ENCODE peak calls at places on chromosomes 12 and 14, in six cellular contexts. One of them, this sample, is unnamed.

GRCh38 chr12:1519642-1520041 is 74.7 kb downstream of the FBXL14 start:
- DNase-seq in colonic mucosa: no peak
- DNase-seq in HCT116: no peak
- DNase-seq in fibroblast of lung: peak; percentile 22
- DNase-seq in IMR-90: no peak
- DNase-seq in GM23248: peak; percentile 38
- DNase-seq in this sample: peak; percentile 49

GRCh38 chr12:92242917-92243316 is 97.3 kb upstream of the BTG1 start:
- DNase-seq in fibroblast of lung: no peak
- DNase-seq in colonic mucosa: no peak
- DNase-seq in GM23248: peak; percentile 51
- DNase-seq in HCT116: no peak
- DNase-seq in IMR-90: peak; percentile 59
- DNase-seq in this sample: no peak

GRCh38 chr14:42665083-42665482 is 1058.4 kb downstream of the LRFN5 start:
- DNase-seq in HCT116: no peak
- DNase-seq in colonic mucosa: no peak
- DNase-seq in fibroblast of lung: no peak
- DNase-seq in GM23248: no peak
- DNase-seq in IMR-90: no peak
- DNase-seq in this sample: no peak

GRCh38 chr14:64544607-64545312 is 4.2 kb downstream of the HSPA2 start:
- DNase-seq in IMR-90: peak; percentile 39
- DNase-seq in colonic mucosa: no peak
- DNase-seq in GM23248: no peak
- DNase-seq in HCT116: no peak
- DNase-seq in fibroblast of lung: no peak
- DNase-seq in this sample: no peak

GRCh38 chr12:121144416-121144914 is 11.8 kb downstream of the P2RX7 start:
- DNase-seq in GM23248: peak; percentile 79
- DNase-seq in IMR-90: peak; percentile 46
- DNase-seq in HCT116: no peak
- DNase-seq in colonic mucosa: no peak
- DNase-seq in fibroblast of lung: peak; percentile 24
- DNase-seq in this sample: no peak

GRCh38 chr14:93903342-93904184 is 23.6 kb upstream of the FAM181A start:
- DNase-seq in colonic mucosa: no peak
- DNase-seq in HCT116: peak; percentile 15
- DNase-seq in GM23248: peak; percentile 34
- DNase-seq in IMR-90: no peak
- DNase-seq in fibroblast of lung: no peak
- DNase-seq in this sample: peak; percentile 88

GRCh38 chr14:73754911-73755360 is 40.8 kb upstream of the PNMA1 start:
- DNase-seq in fibroblast of lung: peak; percentile 88
- DNase-seq in HCT116: no peak
- DNase-seq in GM23248: peak; percentile 75
- DNase-seq in colonic mucosa: no peak
- DNase-seq in IMR-90: peak; percentile 54
- DNase-seq in this sample: peak; percentile 55

GRCh38 chr12:12327802-12328201 is 22.2 kb downstream of the MANSC1 start:
- DNase-seq in GM23248: peak; percentile 83
- DNase-seq in colonic mucosa: no peak
- DNase-seq in IMR-90: peak; percentile 73
- DNase-seq in HCT116: peak; percentile 62
- DNase-seq in fibroblast of lung: peak; percentile 63
- DNase-seq in this sample: no peak

GRCh38 chr12:129877383-129877782 is 26.4 kb downstream of the TMEM132D start:
- DNase-seq in colonic mucosa: no peak
- DNase-seq in IMR-90: no peak
- DNase-seq in HCT116: no peak
- DNase-seq in fibroblast of lung: no peak
- DNase-seq in GM23248: no peak
- DNase-seq in this sample: peak; percentile 44

GRCh38 chr12:108679282-108679681 is 45.6 kb upstream of the SELPLG start:
- DNase-seq in colonic mucosa: no peak
- DNase-seq in IMR-90: no peak
- DNase-seq in fibroblast of lung: no peak
- DNase-seq in HCT116: no peak
- DNase-seq in GM23248: no peak
- DNase-seq in this sample: no peak

GRCh38 chr12:67068204-67068731 is 200.9 kb upstream of the CAND1 start:
- DNase-seq in HCT116: no peak
- DNase-seq in GM23248: no peak
- DNase-seq in colonic mucosa: peak; percentile 29
- DNase-seq in IMR-90: no peak
- DNase-seq in fibroblast of lung: no peak
- DNase-seq in this sample: peak; percentile 88

GRCh38 chr12:46153267-46153872 is 115.5 kb downstream of the SLC38A1 start:
- DNase-seq in GM23248: peak; percentile 78
- DNase-seq in IMR-90: peak; percentile 52
- DNase-seq in fibroblast of lung: peak; percentile 30
- DNase-seq in HCT116: peak; percentile 18
- DNase-seq in colonic mucosa: no peak
- DNase-seq in this sample: no peak

GRCh38 chr14:77248666-77249065 is 22.3 kb downstream of the NGB start:
- DNase-seq in GM23248: no peak
- DNase-seq in IMR-90: peak; percentile 16
- DNase-seq in fibroblast of lung: peak; percentile 9
- DNase-seq in colonic mucosa: no peak
- DNase-seq in HCT116: no peak
- DNase-seq in this sample: no peak

GRCh38 chr12:30846776-30847175 is 79.8 kb upstream of the TSPAN11 start:
- DNase-seq in colonic mucosa: no peak
- DNase-seq in IMR-90: no peak
- DNase-seq in GM23248: no peak
- DNase-seq in fibroblast of lung: no peak
- DNase-seq in HCT116: no peak
- DNase-seq in this sample: peak; percentile 52

GRCh38 chr12:103731539-103731938 is 109.5 kb downstream of the NT5DC3 start:
- DNase-seq in GM23248: no peak
- DNase-seq in colonic mucosa: no peak
- DNase-seq in IMR-90: no peak
- DNase-seq in HCT116: no peak
- DNase-seq in fibroblast of lung: no peak
- DNase-seq in this sample: no peak

GRCh38 chr12:80015660-80016059 is 80.8 kb upstream of the PPP1R12A start:
- DNase-seq in IMR-90: no peak
- DNase-seq in colonic mucosa: no peak
- DNase-seq in GM23248: no peak
- DNase-seq in HCT116: no peak
- DNase-seq in fibroblast of lung: no peak
- DNase-seq in this sample: no peak

GRCh38 chr14:98293527-98293926 is 978.5 kb downstream of the BCL11B start:
- DNase-seq in colonic mucosa: no peak
- DNase-seq in GM23248: no peak
- DNase-seq in fibroblast of lung: peak; percentile 77
- DNase-seq in IMR-90: no peak
- DNase-seq in HCT116: no peak
- DNase-seq in this sample: no peak

GRCh38 chr14:58238252-58239247 is 6.1 kb upstream of the PSMA3 start:
- DNase-seq in colonic mucosa: no peak
- DNase-seq in GM23248: peak; percentile 34
- DNase-seq in HCT116: no peak
- DNase-seq in IMR-90: no peak
- DNase-seq in fibroblast of lung: peak; percentile 27
- DNase-seq in this sample: peak; percentile 58

GRCh38 chr12:109792992-109793391 is 40.2 kb downstream of the TRPV4 start:
- DNase-seq in HCT116: no peak
- DNase-seq in GM23248: no peak
- DNase-seq in IMR-90: no peak
- DNase-seq in colonic mucosa: no peak
- DNase-seq in fibroblast of lung: no peak
- DNase-seq in this sample: no peak

GRCh38 chr12:109737631-109738030 is 24.0 kb downstream of the FAM222A start:
- DNase-seq in IMR-90: no peak
- DNase-seq in fibroblast of lung: no peak
- DNase-seq in colonic mucosa: no peak
- DNase-seq in GM23248: no peak
- DNase-seq in HCT116: no peak
- DNase-seq in this sample: peak; percentile 81

GRCh38 chr14:91352101-91352500 is 65.5 kb downstream of the CCDC88C start:
- DNase-seq in GM23248: peak; percentile 62
- DNase-seq in colonic mucosa: no peak
- DNase-seq in fibroblast of lung: peak; percentile 23
- DNase-seq in IMR-90: no peak
- DNase-seq in HCT116: no peak
- DNase-seq in this sample: peak; percentile 59
- H3K4me1 ChIP-seq in GM23248: peaks cover 4% of the 10 kb centered on the region
- H3K4me1 ChIP-seq in colonic mucosa: no peaks in the 10 kb centered on the region
- H3K4me1 ChIP-seq in fibroblast of lung: no peaks in the 10 kb centered on the region
- H3K4me1 ChIP-seq in IMR-90: no peaks in the 10 kb centered on the region
- H3K4me1 ChIP-seq in HCT116: no peaks in the 10 kb centered on the region
- H3K4me1 ChIP-seq in this sample: no peaks in the 10 kb centered on the region

GRCh38 chr12:101743724-101744472 is 4.6 kb upstream of the SYCP3 start:
- DNase-seq in GM23248: no peak
- DNase-seq in colonic mucosa: no peak
- DNase-seq in fibroblast of lung: no peak
- DNase-seq in IMR-90: no peak
- DNase-seq in HCT116: no peak
- DNase-seq in this sample: no peak
- H3K9ac ChIP-seq in GM23248: no peak overlapping the region
- H3K9ac ChIP-seq in colonic mucosa: no peak overlapping the region
- H3K9ac ChIP-seq in fibroblast of lung: no peak overlapping the region
- H3K9ac ChIP-seq in IMR-90: no peak overlapping the region
- H3K9ac ChIP-seq in HCT116: no peak overlapping the region
- H3K9ac ChIP-seq in this sample: no peak overlapping the region

GRCh38 chr12:32273063-32273521 is 126.3 kb upstream of the FGD4 start:
- DNase-seq in GM23248: peak; percentile 10
- DNase-seq in IMR-90: peak; percentile 90
- DNase-seq in fibroblast of lung: peak; percentile 37
- DNase-seq in HCT116: no peak
- DNase-seq in colonic mucosa: peak; percentile 36
- DNase-seq in this sample: no peak

GRCh38 chr12:32270818-32271710 is 128.3 kb upstream of the FGD4 start:
- DNase-seq in fibroblast of lung: peak; percentile 77
- DNase-seq in HCT116: no peak
- DNase-seq in GM23248: peak; percentile 41
- DNase-seq in IMR-90: peak; percentile 62
- DNase-seq in colonic mucosa: no peak
- DNase-seq in this sample: peak; percentile 69

GRCh38 chr12:32273712-32274111 is 125.6 kb upstream of the FGD4 start:
- DNase-seq in fibroblast of lung: no peak
- DNase-seq in IMR-90: no peak
- DNase-seq in GM23248: no peak
- DNase-seq in colonic mucosa: peak; percentile 25
- DNase-seq in HCT116: no peak
- DNase-seq in this sample: peak; percentile 81

GRCh38 chr12:32274665-32275064 is 124.7 kb upstream of the FGD4 start:
- DNase-seq in fibroblast of lung: no peak
- DNase-seq in IMR-90: no peak
- DNase-seq in colonic mucosa: no peak
- DNase-seq in GM23248: no peak
- DNase-seq in HCT116: no peak
- DNase-seq in this sample: no peak

DNA sequence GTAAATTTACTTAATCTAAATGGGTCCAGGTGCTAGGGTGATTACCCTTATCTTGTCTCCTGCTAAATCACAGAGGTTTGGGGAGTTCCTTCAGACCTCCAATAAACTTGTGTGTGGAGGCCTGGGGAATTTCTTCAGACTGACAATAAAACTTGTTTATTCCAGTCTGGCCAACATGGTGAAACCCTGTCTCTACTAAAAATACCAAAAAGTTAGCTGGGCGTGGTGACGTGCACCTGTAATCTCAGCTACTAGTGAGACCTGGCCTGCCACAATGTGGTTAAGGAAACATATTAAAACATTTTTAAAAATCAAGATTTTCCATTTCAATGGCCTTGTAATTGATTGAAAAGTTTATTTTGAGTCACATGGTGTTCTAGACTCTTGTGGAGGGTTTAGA is 126.9 kb upstream of the FGD4 start:
- DNase-seq in GM23248: no peak
- DNase-seq in HCT116: no peak
- DNase-seq in fibroblast of lung: no peak
- DNase-seq in IMR-90: no peak
- DNase-seq in colonic mucosa: no peak
- DNase-seq in this sample: no peak
- H3K4me1 ChIP-seq in GM23248: no peaks in the 10 kb centered on the region
- H3K4me1 ChIP-seq in HCT116: no peaks in the 10 kb centered on the region
- H3K4me1 ChIP-seq in fibroblast of lung: peaks cover 6% of the 10 kb centered on the region
- H3K4me1 ChIP-seq in IMR-90: peaks cover 14% of the 10 kb centered on the region
- H3K4me1 ChIP-seq in colonic mucosa: no peaks in the 10 kb centered on the region
- H3K4me1 ChIP-seq in this sample: peaks cover 25% of the 10 kb centered on the region

DNA sequence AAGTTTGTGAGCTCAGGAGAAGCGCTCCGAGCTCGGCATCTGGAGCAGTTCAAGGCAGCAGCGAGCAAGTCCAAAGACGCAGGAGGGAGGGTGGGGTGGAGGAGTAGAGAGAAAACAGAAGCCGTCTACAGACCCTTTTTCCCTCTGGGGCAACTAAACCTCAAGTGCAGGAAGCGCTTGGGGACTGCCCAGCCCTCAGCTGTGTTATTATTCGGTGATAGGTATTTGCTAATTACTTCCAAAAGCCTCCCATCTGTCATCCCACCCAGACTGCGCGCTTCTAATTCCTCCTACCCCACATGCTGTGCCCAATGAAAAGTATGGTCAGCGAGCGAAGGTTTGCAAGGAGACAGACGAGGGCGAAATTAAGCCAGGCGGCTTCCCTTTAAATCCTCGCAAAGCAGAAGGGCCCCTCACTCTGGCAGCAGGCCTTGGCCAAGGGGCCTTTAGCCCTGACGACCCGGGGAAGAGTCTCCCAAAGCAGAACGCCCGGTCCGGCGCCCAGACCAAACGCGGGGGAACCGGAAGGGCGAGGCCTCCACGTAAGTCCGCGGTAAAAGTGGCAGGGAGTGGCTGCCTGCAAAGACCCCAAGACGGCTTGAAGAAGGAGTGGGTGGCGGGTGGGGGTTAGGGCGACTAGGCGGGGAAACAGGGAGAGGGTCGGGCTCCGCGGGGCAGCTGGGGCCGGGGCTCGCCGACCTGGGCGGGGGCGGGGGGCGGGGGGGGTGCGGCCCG is 502 bp upstream of the CD9 start:
- DNase-seq in IMR-90: no peak
- DNase-seq in colonic mucosa: peak; percentile 73
- DNase-seq in GM23248: no peak
- DNase-seq in fibroblast of lung: peak; percentile 50
- DNase-seq in HCT116: no peak
- DNase-seq in this sample: peak; percentile 94
- H3K9ac ChIP-seq in IMR-90: peak overlapping the region; percentile 22
- H3K9ac ChIP-seq in colonic mucosa: peak overlapping the region; percentile 32
- H3K9ac ChIP-seq in GM23248: peak overlapping the region; percentile 74
- H3K9ac ChIP-seq in fibroblast of lung: peak overlapping the region; percentile 58
- H3K9ac ChIP-seq in HCT116: peak overlapping the region; percentile 67
- H3K9ac ChIP-seq in this sample: no peak overlapping the region

DNA sequence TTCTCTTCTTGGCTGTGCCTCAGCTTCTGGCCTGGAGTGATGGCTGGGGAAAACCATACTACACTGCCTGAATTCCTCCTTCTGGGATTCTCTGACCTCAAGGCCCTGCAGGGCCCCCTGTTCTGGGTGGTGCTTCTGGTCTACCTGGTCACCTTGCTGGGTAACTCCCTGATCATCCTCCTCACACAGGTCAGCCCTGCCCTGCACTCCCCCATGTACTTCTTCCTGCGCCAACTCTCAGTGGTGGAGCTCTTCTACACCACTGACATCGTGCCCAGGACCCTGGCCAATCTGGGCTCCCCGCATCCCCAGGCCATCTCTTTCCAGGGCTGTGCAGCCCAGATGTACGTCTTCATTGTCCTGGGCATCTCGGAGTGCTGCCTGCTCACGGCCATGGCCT is at the start of gene OR10P1:
- DNase-seq in IMR-90: no peak
- DNase-seq in GM23248: no peak
- DNase-seq in fibroblast of lung: no peak
- DNase-seq in colonic mucosa: no peak
- DNase-seq in HCT116: no peak
- DNase-seq in this sample: peak; percentile 34
- H3K4me1 ChIP-seq in IMR-90: no peaks in the 10 kb centered on the region
- H3K4me1 ChIP-seq in GM23248: no peaks in the 10 kb centered on the region
- H3K4me1 ChIP-seq in fibroblast of lung: no peaks in the 10 kb centered on the region
- H3K4me1 ChIP-seq in colonic mucosa: no peaks in the 10 kb centered on the region
- H3K4me1 ChIP-seq in HCT116: no peaks in the 10 kb centered on the region
- H3K4me1 ChIP-seq in this sample: no peaks in the 10 kb centered on the region